ENCODE peak calls at places on chromosomes 4 and X, in seven cellular contexts. One of them, this sample, is unnamed. For H3K9me3, the result is how much of the 10 kb centered on the place peaks cover.

GRCh38 chrX:13252726-13253125 is 67.1 kb downstream of the ATXN3L start:
- DNase-seq in body of pancreas: no peak
- DNase-seq in psoas muscle: no peak
- DNase-seq in right cardiac atrium: no peak
- DNase-seq in OCI-LY7: no peak
- DNase-seq in AG04450: no peak
- DNase-seq in A549: no peak
- DNase-seq in this sample: no peak

GRCh38 chr4:26458104-26458503 is 32.2 kb downstream of the CCKAR start:
- DNase-seq in body of pancreas: no peak
- DNase-seq in psoas muscle: no peak
- DNase-seq in right cardiac atrium: no peak
- DNase-seq in OCI-LY7: peak
- DNase-seq in AG04450: peak
- DNase-seq in A549: no peak
- DNase-seq in this sample: peak

GRCh38 chr4:185115827-185116232 is 27.2 kb upstream of the SLC25A4 start:
- DNase-seq in body of pancreas: peak
- DNase-seq in psoas muscle: peak
- DNase-seq in right cardiac atrium: peak
- DNase-seq in OCI-LY7: no peak
- DNase-seq in AG04450: peak
- DNase-seq in A549: no peak
- DNase-seq in this sample: no peak

GRCh38 chr4:145935253-145936141 is 3.1 kb downstream of the ZNF827 start:
- DNase-seq in body of pancreas: peak
- DNase-seq in psoas muscle: peak
- DNase-seq in right cardiac atrium: peak
- DNase-seq in OCI-LY7: peak
- DNase-seq in AG04450: no peak
- DNase-seq in A549: no peak
- DNase-seq in this sample: no peak

GRCh38 chr4:150960818-150961217 is 54.3 kb downstream of the LRBA start:
- DNase-seq in body of pancreas: no peak
- DNase-seq in psoas muscle: no peak
- DNase-seq in right cardiac atrium: no peak
- DNase-seq in OCI-LY7: peak
- DNase-seq in AG04450: no peak
- DNase-seq in A549: peak
- DNase-seq in this sample: peak

GRCh38 chrX:119155416-119156035 is 27.9 kb upstream of the KIAA1210 start:
- DNase-seq in body of pancreas: no peak
- DNase-seq in psoas muscle: no peak
- DNase-seq in right cardiac atrium: no peak
- DNase-seq in OCI-LY7: no peak
- DNase-seq in AG04450: no peak
- DNase-seq in A549: peak
- DNase-seq in this sample: no peak

GRCh38 chrX:139297638-139298037 is 232.9 kb upstream of the F9 start:
- DNase-seq in body of pancreas: no peak
- DNase-seq in psoas muscle: no peak
- DNase-seq in right cardiac atrium: no peak
- DNase-seq in OCI-LY7: no peak
- DNase-seq in AG04450: no peak
- DNase-seq in A549: no peak
- DNase-seq in this sample: no peak

GRCh38 chr4:41622816-41623215 is 84.9 kb downstream of the LIMCH1 start:
- DNase-seq in body of pancreas: no peak
- DNase-seq in psoas muscle: no peak
- DNase-seq in right cardiac atrium: no peak
- DNase-seq in OCI-LY7: no peak
- DNase-seq in AG04450: no peak
- DNase-seq in A549: no peak
- DNase-seq in this sample: no peak

GRCh38 chr4:115154826-115155225 is 41.4 kb upstream of the NDST4 start:
- DNase-seq in body of pancreas: no peak
- DNase-seq in psoas muscle: no peak
- DNase-seq in right cardiac atrium: no peak
- DNase-seq in OCI-LY7: no peak
- DNase-seq in AG04450: no peak
- DNase-seq in A549: no peak
- DNase-seq in this sample: no peak

GRCh38 chrX:101708180-101708579 is 48.5 kb upstream of the ARMCX2 start:
- DNase-seq in body of pancreas: no peak
- DNase-seq in psoas muscle: no peak
- DNase-seq in right cardiac atrium: no peak
- DNase-seq in OCI-LY7: no peak
- DNase-seq in AG04450: no peak
- DNase-seq in A549: no peak
- DNase-seq in this sample: no peak

GRCh38 chr4:3464349-3464905 is 1.3 kb downstream of the DOK7 start:
- DNase-seq in body of pancreas: no peak
- DNase-seq in psoas muscle: peak
- DNase-seq in right cardiac atrium: peak
- DNase-seq in OCI-LY7: no peak
- DNase-seq in AG04450: no peak
- DNase-seq in A549: no peak
- DNase-seq in this sample: no peak

GRCh38 chrX:15645266-15645665 is 19.3 kb downstream of the CLTRN start:
- DNase-seq in body of pancreas: no peak
- DNase-seq in psoas muscle: no peak
- DNase-seq in right cardiac atrium: no peak
- DNase-seq in OCI-LY7: no peak
- DNase-seq in AG04450: no peak
- DNase-seq in A549: no peak
- DNase-seq in this sample: no peak

GRCh38 chrX:152926279-152926678 is 28.4 kb downstream of the ZNF185 start:
- DNase-seq in body of pancreas: peak
- DNase-seq in psoas muscle: no peak
- DNase-seq in right cardiac atrium: no peak
- DNase-seq in OCI-LY7: peak
- DNase-seq in AG04450: no peak
- DNase-seq in A549: peak
- DNase-seq in this sample: peak

GRCh38 chr4:38085394-38086150 is 125.4 kb downstream of the PTTG2 start:
- DNase-seq in body of pancreas: no peak
- DNase-seq in psoas muscle: no peak
- DNase-seq in right cardiac atrium: no peak
- DNase-seq in OCI-LY7: no peak
- DNase-seq in AG04450: no peak
- DNase-seq in A549: no peak
- DNase-seq in this sample: no peak

GRCh38 chr4:84995386-84995785 is 28.9 kb upstream of the WDFY3 start:
- DNase-seq in body of pancreas: no peak
- DNase-seq in psoas muscle: no peak
- DNase-seq in right cardiac atrium: no peak
- DNase-seq in OCI-LY7: no peak
- DNase-seq in AG04450: no peak
- DNase-seq in A549: no peak
- DNase-seq in this sample: no peak

GRCh38 chr4:41142946-41143720 is 71.2 kb downstream of the APBB2 start:
- DNase-seq in body of pancreas: no peak
- DNase-seq in psoas muscle: peak
- DNase-seq in right cardiac atrium: peak
- DNase-seq in OCI-LY7: no peak
- DNase-seq in AG04450: peak
- DNase-seq in A549: no peak
- DNase-seq in this sample: no peak

GRCh38 chr4:138567696-138568095 is 325.5 kb upstream of the SLC7A11 start:
- DNase-seq in body of pancreas: no peak
- DNase-seq in psoas muscle: no peak
- DNase-seq in right cardiac atrium: no peak
- DNase-seq in OCI-LY7: no peak
- DNase-seq in AG04450: no peak
- DNase-seq in A549: no peak
- DNase-seq in this sample: no peak

GRCh38 chr4:69060651-69061308 is 35.5 kb upstream of the UGT2B7 start:
- DNase-seq in body of pancreas: no peak
- DNase-seq in psoas muscle: no peak
- DNase-seq in right cardiac atrium: no peak
- DNase-seq in OCI-LY7: peak
- DNase-seq in AG04450: no peak
- DNase-seq in A549: no peak
- DNase-seq in this sample: no peak

GRCh38 chr4:52376107-52376704 is 282.9 kb downstream of the USP46 start:
- DNase-seq in body of pancreas: peak
- DNase-seq in psoas muscle: no peak
- DNase-seq in right cardiac atrium: no peak
- DNase-seq in OCI-LY7: peak
- DNase-seq in AG04450: peak
- DNase-seq in A549: peak
- DNase-seq in this sample: peak

GRCh38 chr4:184649971-184650855 is 675 bp downstream of the PRIMPOL start:
- DNase-seq in body of pancreas: no peak
- DNase-seq in psoas muscle: no peak
- DNase-seq in right cardiac atrium: no peak
- DNase-seq in OCI-LY7: peak
- DNase-seq in AG04450: no peak
- DNase-seq in A549: no peak
- DNase-seq in this sample: no peak

GRCh38 chr4:46329118-46329976 is 60.6 kb downstream of the GABRA2 start:
- DNase-seq in body of pancreas: peak
- DNase-seq in psoas muscle: no peak
- DNase-seq in right cardiac atrium: no peak
- DNase-seq in OCI-LY7: peak
- DNase-seq in AG04450: peak
- DNase-seq in A549: no peak
- DNase-seq in this sample: no peak

GRCh38 chr4:184473515-184474260 is 662 bp downstream of the IRF2 start:
- DNase-seq in body of pancreas: peak
- DNase-seq in psoas muscle: peak
- DNase-seq in right cardiac atrium: peak
- DNase-seq in OCI-LY7: peak
- DNase-seq in AG04450: no peak
- DNase-seq in A549: peak
- DNase-seq in this sample: peak

DNA sequence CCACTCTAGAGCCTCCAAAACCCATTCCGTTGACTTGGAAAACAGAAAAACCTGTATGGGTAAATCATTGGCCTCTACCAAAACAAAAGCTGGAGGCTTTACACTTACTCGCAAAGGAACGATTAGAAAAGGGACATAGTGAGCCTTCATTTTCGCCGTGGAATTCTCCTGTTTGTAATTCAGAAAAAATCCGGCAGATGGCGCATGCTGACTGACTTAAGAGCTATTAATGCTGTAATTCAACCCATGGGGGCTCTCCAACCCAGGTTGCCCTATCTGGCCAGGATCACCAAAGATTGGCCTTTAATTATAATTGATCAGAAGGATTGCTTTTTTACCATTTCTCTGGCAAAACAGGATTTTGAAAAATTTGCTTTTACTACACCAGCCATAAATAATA is 60.8 kb downstream of the ZNF732 start:
- DNase-seq in body of pancreas: peak
- DNase-seq in psoas muscle: no peak
- DNase-seq in right cardiac atrium: no peak
- DNase-seq in OCI-LY7: peak
- DNase-seq in AG04450: no peak
- DNase-seq in A549: no peak
- DNase-seq in this sample: peak
- H3K9me3 ChIP-seq in body of pancreas: under half
- H3K9me3 ChIP-seq in psoas muscle: under half
- H3K9me3 ChIP-seq in right cardiac atrium: under half
- H3K9me3 ChIP-seq in OCI-LY7: under half
- H3K9me3 ChIP-seq in AG04450: under half
- H3K9me3 ChIP-seq in A549: under half
- H3K9me3 ChIP-seq in this sample: under half

GRCh38 chr4:129059028-129059427 is 34.3 kb downstream of the SCLT1 start:
- DNase-seq in body of pancreas: no peak
- DNase-seq in psoas muscle: no peak
- DNase-seq in right cardiac atrium: no peak
- DNase-seq in OCI-LY7: no peak
- DNase-seq in AG04450: no peak
- DNase-seq in A549: no peak
- DNase-seq in this sample: no peak
- H3K9me3 ChIP-seq in body of pancreas: half or more
- H3K9me3 ChIP-seq in psoas muscle: half or more
- H3K9me3 ChIP-seq in right cardiac atrium: under half
- H3K9me3 ChIP-seq in OCI-LY7: half or more
- H3K9me3 ChIP-seq in AG04450: under half
- H3K9me3 ChIP-seq in A549: half or more
- H3K9me3 ChIP-seq in this sample: half or more

DNA sequence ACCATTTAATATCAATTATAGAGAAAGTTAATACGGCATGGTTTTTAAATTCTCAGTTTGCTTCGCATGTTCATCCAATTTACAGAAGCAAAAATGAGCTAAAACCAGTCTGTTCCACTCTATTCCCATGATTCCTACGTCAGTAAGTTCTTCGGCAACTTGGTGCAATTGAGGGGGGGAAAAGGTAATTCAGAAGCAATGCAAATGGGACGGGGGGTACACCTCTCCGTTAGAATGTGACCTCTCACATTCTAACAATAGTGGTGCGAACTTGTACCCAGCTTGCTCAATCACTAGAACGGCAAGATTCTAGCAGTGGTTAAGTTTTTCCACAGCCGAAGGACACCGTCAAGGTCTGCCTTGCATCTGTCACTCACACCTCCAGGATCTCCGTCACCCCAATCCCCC is 711 bp downstream of the PLA2G12A start:
- DNase-seq in body of pancreas: no peak
- DNase-seq in psoas muscle: no peak
- DNase-seq in right cardiac atrium: no peak
- DNase-seq in OCI-LY7: peak
- DNase-seq in AG04450: no peak
- DNase-seq in A549: peak
- DNase-seq in this sample: no peak
- H3K9me3 ChIP-seq in body of pancreas: under half
- H3K9me3 ChIP-seq in psoas muscle: under half
- H3K9me3 ChIP-seq in right cardiac atrium: under half
- H3K9me3 ChIP-seq in OCI-LY7: under half
- H3K9me3 ChIP-seq in AG04450: under half
- H3K9me3 ChIP-seq in A549: under half
- H3K9me3 ChIP-seq in this sample: under half

DNA sequence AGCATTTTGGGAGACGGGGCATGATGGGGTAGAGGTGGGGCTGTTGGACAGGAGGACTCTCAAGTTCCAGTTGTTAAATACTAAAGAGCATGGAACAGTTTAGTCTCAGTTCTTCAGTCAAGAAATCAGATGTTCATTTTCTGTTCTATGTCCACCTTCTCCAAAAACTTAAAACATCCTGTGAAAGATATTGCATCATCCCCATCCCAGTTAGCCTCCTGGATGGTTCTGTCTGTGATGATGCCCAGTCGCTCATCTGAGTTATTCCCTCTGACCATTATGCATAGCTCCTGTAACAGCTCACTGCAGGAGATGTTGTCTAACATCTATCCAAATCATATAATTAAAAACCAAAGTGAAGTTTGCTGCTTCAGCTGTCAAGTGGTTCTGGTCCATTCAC is 32.1 kb upstream of the SCML1 start:
- DNase-seq in body of pancreas: no peak
- DNase-seq in psoas muscle: no peak
- DNase-seq in right cardiac atrium: no peak
- DNase-seq in OCI-LY7: no peak
- DNase-seq in AG04450: no peak
- DNase-seq in A549: no peak
- DNase-seq in this sample: no peak
- H3K9me3 ChIP-seq in body of pancreas: under half
- H3K9me3 ChIP-seq in psoas muscle: under half
- H3K9me3 ChIP-seq in right cardiac atrium: under half
- H3K9me3 ChIP-seq in OCI-LY7: under half
- H3K9me3 ChIP-seq in AG04450: under half
- H3K9me3 ChIP-seq in A549: under half
- H3K9me3 ChIP-seq in this sample: under half